ENCODE peak calls at places on chromosomes 6 and 20, in four cellular contexts. A is left ventricle myocardium inferior, M is ovary, C is mammary epithelial cell. P is an unnamed sample.

GRCh38 chr6:157188213-157188612 is 135.1 kb downstream of the TMEM242 start:
- DNase-seq in A (no peak), M (no peak), C (no peak), P (no peak)

GRCh38 chr20:8260837-8261241 is 128.8 kb downstream of the PLCB1 start:
- DNase-seq in A (peak; percentile 25), M (no peak), C (no peak), P (no peak)

GRCh38 chr6:10957414-10957886 is 70.6 kb downstream of the SYCP2L start:
- DNase-seq in A (no peak), M (no peak), C (no peak), P (no peak)

GRCh38 chr6:23365732-23366131 is 760.3 kb upstream of the NRSN1 start:
- DNase-seq in A (no peak), M (no peak), C (no peak), P (no peak)

GRCh38 chr6:31686483-31686882 is 5.6 kb upstream of the LY6G5C start:
- DNase-seq in A (no peak), M (no peak), C (no peak), P (no peak)

GRCh38 chr20:58131111-58131510 is 97.3 kb downstream of the ANKRD60 start:
- DNase-seq in A (no peak), M (peak; percentile 48), C (no peak), P (no peak)

GRCh38 chr6:41637179-41638001 is 878 bp upstream of the MDFI start:
- DNase-seq in A (no peak), M (no peak), C (peak; percentile 46), P (no peak)

GRCh38 chr6:56914791-56915658 is 39.9 kb upstream of the BEND6 start:
- DNase-seq in A (peak; percentile 30), M (no peak), C (no peak), P (no peak)

GRCh38 chr6:4610256-4610655 is 165.9 kb upstream of the CDYL start:
- DNase-seq in A (peak; percentile 62), M (peak; percentile 46), C (peak; percentile 47), P (no peak)

GRCh38 chr6:154308986-154309385 is 47.6 kb downstream of the IPCEF1 start:
- DNase-seq in A (no peak), M (no peak), C (no peak), P (no peak)

GRCh38 chr20:19539191-19539590 is 218.9 kb upstream of the RIN2 start:
- DNase-seq in A (no peak), M (peak; percentile 29), C (no peak), P (no peak)

GRCh38 chr20:48019940-48020339 is 234.7 kb upstream of the SULF2 start:
- DNase-seq in A (no peak), M (no peak), C (no peak), P (no peak)

GRCh38 chr20:12111431-12112088 is 193.9 kb downstream of the BTBD3 start:
- DNase-seq in A (no peak), M (no peak), C (no peak), P (no peak)

GRCh38 chr6:167328086-167328485 is 3.2 kb downstream of the TTLL2 start:
- DNase-seq in A (no peak), M (no peak), C (no peak), P (no peak)

GRCh38 chr6:158717341-158718328 is 67.8 kb downstream of the SYTL3 start:
- DNase-seq in A (no peak), M (no peak), C (no peak), P (no peak)

GRCh38 chr20:24772667-24773066 is 176.4 kb upstream of the CST7 start:
- DNase-seq in A (no peak), M (peak; percentile 2), C (no peak), P (no peak)

GRCh38 chr6:111842891-111843290 is 30.4 kb downstream of the FYN start:
- DNase-seq in A (no peak), M (no peak), C (no peak), P (peak; percentile 56)

GRCh38 chr20:13571662-13572061 is 67.1 kb downstream of the TASP1 start:
- DNase-seq in A (no peak), M (no peak), C (no peak), P (no peak)

GRCh38 chr6:71537717-71538116 is 249.1 kb downstream of the OGFRL1 start:
- DNase-seq in A (no peak), M (no peak), C (no peak), P (peak; percentile 13)

GRCh38 chr20:34703573-34704176 is 469 bp upstream of the TP53INP2 start:
- DNase-seq in A (no peak), M (no peak), C (peak; percentile 40), P (peak; percentile 36)

GRCh38 chr6:95087394-95088097 is 489.8 kb upstream of the MANEA start:
- DNase-seq in A (no peak), M (no peak), C (peak; percentile 86), P (peak; percentile 86)

GRCh38 chr6:51855310-51856082 is 231.9 kb downstream of the PKHD1 start:
- DNase-seq in A (no peak), M (no peak), C (peak; percentile 41), P (peak; percentile 85)

GRCh38 chr6:128723667-128724066 is 159.3 kb upstream of the LAMA2 start:
- DNase-seq in A (no peak), M (no peak), C (peak; percentile 63), P (no peak)

GRCh38 chr20:57444394-57445048 is 53.3 kb downstream of the RBM38 start:
- DNase-seq in A (no peak), M (no peak), C (no peak), P (no peak)

GRCh38 chr20:57291003-57291402 is 24.6 kb upstream of the BMP7 start:
- DNase-seq in A (no peak), M (no peak), C (no peak), P (no peak)

GRCh38 chr6:41562633-41562975 is 16.4 kb downstream of the FOXP4 start:
- DNase-seq in A (no peak), M (no peak), C (no peak), P (no peak)

GRCh38 chr6:18692920-18693319 is 305.8 kb downstream of the RNF144B start:
- DNase-seq in A (no peak), M (no peak), C (no peak), P (no peak)

GRCh38 chr6:109349419-109349987 is 32.8 kb downstream of the CD164 start:
- DNase-seq in A (no peak), M (no peak), C (peak; percentile 30), P (peak; percentile 95)

GRCh38 chr6:83792846-83793245 is 60.3 kb upstream of the RIPPLY2 start:
- DNase-seq in A (no peak), M (no peak), C (no peak), P (no peak)

GRCh38 chr6:166221636-166222035 is 54.0 kb upstream of the TBXT start:
- DNase-seq in A (no peak), M (no peak), C (no peak), P (no peak)

GRCh38 chr20:59183751-59184150 is 20.1 kb downstream of the ZNF831 start:
- DNase-seq in A (no peak), M (no peak), C (no peak), P (no peak)

GRCh38 chr6:36627801-36628246 is 33.7 kb downstream of the SRSF3 start:
- DNase-seq in A (peak; percentile 50), M (peak; percentile 72), C (peak; percentile 74), P (no peak)

GRCh38 chr20:62170536-62170935 is 12.3 kb upstream of the MTG2 start:
- DNase-seq in A (no peak), M (no peak), C (no peak), P (no peak)

GRCh38 chr6:144335914-144336313 is 50.8 kb downstream of the UTRN start:
- DNase-seq in A (no peak), M (no peak), C (peak; percentile 90), P (no peak)

DNA sequence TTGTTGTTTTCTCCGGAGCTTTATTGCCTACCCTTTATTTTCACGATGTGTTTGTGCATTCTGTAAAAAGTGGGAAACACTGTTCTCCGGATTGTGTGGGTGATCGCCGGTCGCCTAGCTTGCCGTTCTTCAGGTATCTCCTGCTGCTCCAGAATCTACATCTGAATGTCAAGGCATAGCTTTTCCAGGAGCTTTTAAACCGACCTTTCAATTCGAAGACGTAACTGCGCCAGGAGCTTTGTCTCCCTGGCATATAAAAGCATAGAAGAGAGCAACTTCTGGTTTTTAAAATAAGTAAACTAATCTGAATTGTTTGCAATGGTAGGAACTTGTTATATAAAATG is 96.0 kb downstream of the HFE start:
- DNase-seq in A (no peak), M (no peak), C (no peak), P (no peak)
- H3K4me3 ChIP-seq in A (peak overlapping the region; percentile 74), M (peak overlapping the region; percentile 46), C (peak overlapping the region; percentile 45), P (peak overlapping the region; percentile 37)

GRCh38 chr20:440636-441035 is 21.7 kb downstream of the TBC1D20 start:
- DNase-seq in A (no peak), M (no peak), C (no peak), P (no peak)
- H3K36me3 ChIP-seq in A (peaks cover 90% of the 10 kb centered on the region), M (no peaks in the 10 kb centered on the region), C (peaks cover 27% of the 10 kb centered on the region), P (peaks cover 60% of the 10 kb centered on the region)

GRCh38 chr20:23636908-23637281 is 860 bp downstream of the CST3 start:
- DNase-seq in A (no peak), M (no peak), C (no peak), P (no peak)

GRCh38 chr20:23638309-23638708 is 554 bp upstream of the CST3 start:
- DNase-seq in A (no peak), M (no peak), C (no peak), P (no peak)

GRCh38 chr20:23637282-23638221 is at the start of gene CST3:
- DNase-seq in A (peak; percentile 95), M (peak; percentile 94), C (peak; percentile 82), P (peak; percentile 94)

GRCh38 chr20:23634985-23635767 is 2.6 kb downstream of the CST3 start:
- DNase-seq in A (peak; percentile 72), M (no peak), C (no peak), P (no peak)

GRCh38 chr20:23636182-23636907 is 1.4 kb downstream of the CST3 start:
- DNase-seq in A (no peak), M (no peak), C (no peak), P (no peak)
- H3K27ac ChIP-seq in A (peak overlapping the region; percentile 98), M (no peak overlapping the region), C (peak overlapping the region; percentile 46), P (no peak overlapping the region)

DNA sequence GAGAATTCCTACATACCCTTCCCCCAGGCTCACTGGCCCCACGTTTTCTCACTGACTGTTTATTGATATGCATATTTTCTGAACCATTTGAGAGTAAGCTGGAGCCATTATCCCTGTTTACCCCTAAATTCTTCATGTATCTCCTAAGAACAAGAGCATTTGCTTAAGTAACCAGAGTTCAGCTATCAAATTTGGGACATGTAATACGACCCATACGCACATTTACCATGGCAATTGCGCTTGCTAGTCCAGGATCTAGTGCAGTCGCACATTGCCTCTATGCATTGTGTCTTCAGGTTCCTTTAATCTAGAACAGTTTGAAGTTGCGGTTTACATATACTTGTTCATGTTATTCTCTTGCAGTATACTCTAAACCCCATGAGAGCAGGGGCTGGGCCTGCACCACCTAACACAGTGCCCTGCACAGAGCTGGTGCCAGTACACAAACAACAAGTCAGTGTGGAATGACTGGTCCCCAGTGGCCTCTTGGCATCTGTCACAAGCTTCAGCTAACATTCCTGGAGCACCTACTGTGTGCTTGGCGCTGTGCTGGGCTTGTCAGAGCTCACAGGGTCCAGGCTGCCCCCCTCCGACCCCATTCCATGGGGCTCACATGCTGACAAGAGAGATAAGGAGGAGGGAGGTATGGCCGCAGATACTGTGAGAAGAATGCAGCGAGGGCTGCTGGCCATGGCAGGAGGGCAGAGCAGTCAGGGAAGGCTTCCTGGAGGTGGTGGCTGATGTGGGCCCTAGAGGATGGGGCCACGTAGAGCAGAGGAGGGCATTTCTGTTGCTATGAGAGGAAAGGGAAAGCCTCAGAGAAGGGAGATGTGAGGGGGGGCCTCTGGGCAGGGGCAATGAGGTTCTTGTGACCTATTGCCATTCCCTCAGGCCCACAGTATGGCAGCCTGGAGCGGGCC is 28.1 kb downstream of the SPDEF start:
- DNase-seq in A (no peak), M (no peak), C (no peak), P (no peak)
- H3K4me3 ChIP-seq in A (no peak overlapping the region), M (no peak overlapping the region), C (no peak overlapping the region), P (no peak overlapping the region)